ENCODE peak calls at places on chromosome 20, in six cellular contexts. Y, T, U, W, V and M are unnamed samples.

GRCh38 chr20:8489094-8489883 is 357.2 kb downstream of the PLCB1 start:
- DNase-seq in T (no peak), Y (no peak), V (no peak), W (no peak), U (no peak), M (no peak)

GRCh38 chr20:5356921-5357320 is 40.2 kb upstream of the PROKR2 start:
- DNase-seq in V (no peak), W (no peak), Y (no peak), U (no peak), T (no peak), M (no peak)

GRCh38 chr20:2875690-2876203 is 2.5 kb downstream of the PTPRA start:
- DNase-seq in W (no peak), U (no peak), T (no peak), Y (no peak), V (no peak), M (no peak)

GRCh38 chr20:9597547-9597946 is 83.2 kb downstream of the LAMP5 start:
- DNase-seq in V (no peak), W (no peak), T (no peak), Y (no peak), U (no peak), M (no peak)

GRCh38 chr20:37526238-37526838 is 1.3 kb downstream of the BLCAP start:
- DNase-seq in U (no peak), T (no peak), Y (no peak), W (no peak), V (no peak), M (peak; percentile 56)

GRCh38 chr20:6265204-6265904 is 142.5 kb upstream of the FERMT1 start:
- DNase-seq in T (no peak), U (no peak), W (no peak), V (peak; percentile 89), Y (no peak), M (no peak)

GRCh38 chr20:48223715-48224114 is 438.4 kb upstream of the SULF2 start:
- DNase-seq in Y (no peak), T (no peak), V (no peak), W (no peak), U (no peak), M (no peak)

GRCh38 chr20:63469019-63469712 is 3.3 kb downstream of the KCNQ2 start:
- DNase-seq in V (no peak), Y (no peak), U (no peak), W (no peak), T (no peak), M (no peak)

GRCh38 chr20:6976096-6976495 is 208.6 kb downstream of the BMP2 start:
- DNase-seq in U (no peak), T (no peak), V (no peak), Y (no peak), W (no peak), M (no peak)

GRCh38 chr20:9241721-9242427 is 173.0 kb downstream of the PLCB4 start:
- DNase-seq in V (peak; percentile 39), Y (no peak), U (no peak), T (no peak), W (no peak), M (no peak)

GRCh38 chr20:17614176-17614811 is 44.4 kb downstream of the DSTN start:
- DNase-seq in T (no peak), Y (no peak), V (no peak), U (no peak), W (no peak), M (no peak)

GRCh38 chr20:17530716-17531536 is at the start of gene BFSP1:
- DNase-seq in W (peak; percentile 27), U (no peak), V (no peak), Y (peak; percentile 35), T (peak; percentile 58), M (peak; percentile 74)

GRCh38 chr20:23603321-23603720 is 2.4 kb downstream of the CST9 start:
- DNase-seq in U (no peak), T (no peak), Y (no peak), V (no peak), W (no peak), M (no peak)

GRCh38 chr20:5569021-5569420 is 181.2 kb upstream of the SHLD1 start:
- DNase-seq in U (no peak), Y (no peak), V (peak; percentile 26), T (no peak), W (peak; percentile 20), M (no peak)

GRCh38 chr20:38127011-38127621 is 38.0 kb downstream of the TGM2 start:
- DNase-seq in Y (no peak), W (no peak), T (no peak), U (no peak), V (peak; percentile 55), M (no peak)

GRCh38 chr20:38932457-38933120 is 6.4 kb downstream of the FAM83D start:
- DNase-seq in W (no peak), U (no peak), T (no peak), Y (no peak), V (peak; percentile 49), M (no peak)

GRCh38 chr20:50838707-50839385 is 44.0 kb downstream of the BCAS4 start:
- DNase-seq in T (no peak), V (no peak), Y (no peak), U (no peak), W (no peak), M (no peak)

GRCh38 chr20:61052195-61052594 is 199.9 kb upstream of the CDH4 start:
- DNase-seq in U (no peak), T (no peak), Y (no peak), V (no peak), W (no peak), M (no peak)

GRCh38 chr20:44646023-44646640 is 5.4 kb downstream of the ADA start:
- DNase-seq in V (no peak), Y (no peak), W (no peak), T (no peak), U (no peak), M (no peak)

GRCh38 chr20:56347628-56348305 is 11.0 kb upstream of the FAM210B start:
- DNase-seq in Y (no peak), U (no peak), V (no peak), T (no peak), W (no peak), M (peak; percentile 41)

GRCh38 chr20:2402271-2402980 is 21.7 kb downstream of the TGM6 start:
- DNase-seq in V (no peak), W (no peak), Y (no peak), U (no peak), T (no peak), M (no peak)

GRCh38 chr20:8647868-8648495 is 420.9 kb upstream of the PLCB4 start:
- DNase-seq in T (no peak), V (no peak), W (no peak), U (no peak), Y (no peak), M (no peak)

GRCh38 chr20:51014797-51015722 is 7.8 kb downstream of the KCNG1 start:
- DNase-seq in Y (no peak), U (no peak), T (no peak), W (no peak), V (peak; percentile 57), M (peak; percentile 82)

GRCh38 chr20:44166477-44166876 is 20.5 kb downstream of the JPH2 start:
- DNase-seq in U (no peak), W (no peak), V (no peak), T (no peak), Y (no peak), M (no peak)

GRCh38 chr20:48875914-48876240 is 45.6 kb upstream of the ARFGEF2 start:
- DNase-seq in V (no peak), W (no peak), Y (no peak), U (no peak), T (peak; percentile 76), M (no peak)

GRCh38 chr20:8855315-8855714 is 213.6 kb upstream of the PLCB4 start:
- DNase-seq in Y (no peak), V (peak; percentile 24), T (no peak), W (no peak), U (no peak), M (no peak)

GRCh38 chr20:36507746-36508145 is 33.6 kb upstream of the MYL9 start:
- DNase-seq in V (no peak), Y (no peak), T (no peak), U (no peak), W (no peak), M (no peak)

GRCh38 chr20:36504295-36504694 is 37.0 kb upstream of the MYL9 start:
- DNase-seq in V (no peak), W (no peak), U (no peak), T (no peak), Y (no peak), M (no peak)

GRCh38 chr20:36501367-36502006 is 39.8 kb upstream of the MYL9 start:
- DNase-seq in Y (no peak), V (no peak), T (no peak), U (no peak), W (no peak), M (no peak)

GRCh38 chr20:36506253-36506652 is 35.1 kb upstream of the MYL9 start:
- DNase-seq in V (no peak), Y (no peak), T (no peak), W (no peak), U (no peak), M (no peak)
- TF ChIP-seq CTCF in V (peak; percentile 58), Y (no peak), T (no peak), W (peak; percentile 31), U (no peak), M (no peak)

GRCh38 chr20:31547017-31547675 is 32.9 kb downstream of the HM13 start:
- DNase-seq in Y (peak; percentile 81), W (peak; percentile 68), V (peak; percentile 72), T (peak; percentile 85), U (peak; percentile 68), M (peak; percentile 76)
- TF ChIP-seq CTCF in Y (no peak), W (no peak), V (no peak), T (no peak), U (no peak), M (no peak)

GRCh38 chr20:41087777-41088176 is 49.6 kb upstream of the PLCG1 start:
- DNase-seq in Y (no peak), U (no peak), V (no peak), W (no peak), T (no peak), M (no peak)

GRCh38 chr20:41087325-41087685 is 50.0 kb upstream of the PLCG1 start:
- DNase-seq in Y (no peak), U (no peak), T (no peak), W (no peak), V (no peak), M (no peak)

GRCh38 chr20:41086402-41087324 is 50.7 kb upstream of the PLCG1 start:
- DNase-seq in V (no peak), T (no peak), U (no peak), Y (no peak), W (no peak), M (no peak)

GRCh38 chr20:41091926-41092325 is 45.4 kb upstream of the PLCG1 start:
- DNase-seq in U (no peak), Y (no peak), V (no peak), W (no peak), T (no peak), M (no peak)

GRCh38 chr20:41089555-41089954 is 47.8 kb upstream of the PLCG1 start:
- DNase-seq in T (no peak), V (no peak), U (no peak), W (no peak), Y (no peak), M (no peak)
- TF ChIP-seq CTCF in T (no peak), V (no peak), U (no peak), W (no peak), Y (no peak), M (no peak)

DNA sequence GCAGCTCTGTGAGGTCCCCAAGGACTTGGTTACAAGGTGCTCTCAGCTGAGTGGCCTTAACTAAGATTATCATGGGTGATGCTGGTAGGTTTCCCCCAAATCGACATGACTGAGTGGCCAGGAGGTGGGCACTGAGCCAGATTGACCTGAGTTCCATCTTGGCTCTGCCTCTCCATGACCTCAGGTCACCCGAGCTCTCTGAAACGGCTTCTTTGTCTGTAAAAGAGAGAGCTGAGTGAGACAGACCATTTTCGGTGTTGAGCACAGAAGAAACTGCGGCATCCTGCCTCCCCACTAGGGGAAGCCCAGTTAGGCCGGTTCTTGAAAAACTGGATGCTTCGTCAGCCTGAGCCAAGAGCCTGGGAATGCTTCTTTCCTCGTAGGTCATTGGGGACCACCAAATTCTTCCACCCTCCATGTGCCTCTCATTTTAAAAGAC is 14.1 kb upstream of the STX16 start:
- DNase-seq in Y (no peak), W (no peak), V (no peak), U (no peak), T (no peak), M (no peak)
- TF ChIP-seq CTCF in Y (no peak), W (no peak), V (peak; percentile 35), U (no peak), T (no peak), M (peak; percentile 7)